ENCODE peak calls at places on chromosome 3, in eight cellular contexts. D is right lobe of liver, K is right atrium auricular region, C is tibial artery, R is Peyer's patch, L is keratinocyte, O is BE2C, Z is stomach. H is an unnamed sample. For H3K36me3, the result is how much of the 10 kb centered on the place peaks cover.

GRCh38 chr3:11784962-11785361 is 61.7 kb downstream of the TAMM41 start:
- DNase-seq in D (no peak), K (no peak), C (no peak), R (no peak), L (no peak), O (no peak), Z (no peak), H (no peak)

GRCh38 chr3:150177673-150178378 is 207.1 kb upstream of the PFN2 start:
- DNase-seq in D (no peak), K (no peak), C (no peak), R (no peak), L (no peak), O (no peak), Z (no peak), H (peak)

GRCh38 chr3:119279101-119279554 is 15.1 kb upstream of the ARHGAP31 start:
- DNase-seq in D (peak), K (no peak), C (peak), R (no peak), L (no peak), O (no peak), Z (peak), H (no peak)

GRCh38 chr3:55559651-55560423 is 72.7 kb upstream of the WNT5A start:
- DNase-seq in D (no peak), K (no peak), C (no peak), R (no peak), L (no peak), O (no peak), Z (no peak), H (no peak)

GRCh38 chr3:9951962-9952805 is at the start of gene PRRT3:
- DNase-seq in D (no peak), K (no peak), C (no peak), R (peak), L (no peak), O (peak), Z (peak), H (no peak)

GRCh38 chr3:124459678-124460077 is 270.6 kb upstream of the UMPS start:
- DNase-seq in D (no peak), K (no peak), C (no peak), R (no peak), L (no peak), O (no peak), Z (no peak), H (no peak)

GRCh38 chr3:126394179-126394976 is at the start of gene CFAP100:
- DNase-seq in D (no peak), K (no peak), C (peak), R (no peak), L (no peak), O (no peak), Z (peak), H (no peak)

GRCh38 chr3:77039606-77040553 is at the start of gene ROBO2:
- DNase-seq in D (peak), K (no peak), C (peak), R (no peak), L (no peak), O (peak), Z (no peak), H (no peak)

GRCh38 chr3:71784201-71784913 is 591 bp downstream of the PROK2 start:
- DNase-seq in D (no peak), K (no peak), C (no peak), R (no peak), L (no peak), O (no peak), Z (no peak), H (no peak)

GRCh38 chr3:71785594-71786472 is 885 bp upstream of the PROK2 start:
- DNase-seq in D (no peak), K (no peak), C (no peak), R (no peak), L (no peak), O (no peak), Z (no peak), H (no peak)

GRCh38 chr3:71787851-71788405 is 3.0 kb upstream of the PROK2 start:
- DNase-seq in D (no peak), K (no peak), C (no peak), R (no peak), L (no peak), O (no peak), Z (no peak), H (no peak)

GRCh38 chr3:71784914-71785593 is at the start of gene PROK2:
- DNase-seq in D (no peak), K (no peak), C (no peak), R (no peak), L (no peak), O (peak), Z (no peak), H (no peak)

DNA sequence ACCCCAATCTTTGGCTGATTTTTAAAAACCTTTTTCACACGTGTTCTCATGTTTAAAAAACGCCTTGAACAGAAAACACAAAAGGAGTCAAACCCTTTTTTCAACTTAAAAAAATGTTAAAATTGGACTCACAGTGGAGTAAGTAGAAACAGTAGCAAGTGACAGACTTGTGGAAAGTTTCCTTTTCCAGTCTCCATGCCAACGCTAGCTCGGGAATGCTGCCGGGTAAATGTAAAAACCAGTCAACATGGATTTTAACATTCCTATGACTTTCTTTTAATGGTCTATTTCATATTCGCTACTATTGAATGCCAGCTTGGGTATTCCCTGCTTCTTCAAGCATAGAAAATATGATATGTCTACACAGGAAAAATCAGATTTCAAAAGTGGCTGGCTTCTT is 1.6 kb upstream of the PROK2 start:
- DNase-seq in D (no peak), K (no peak), C (no peak), R (no peak), L (no peak), O (no peak), Z (no peak), H (no peak)
- H3K4me3 ChIP-seq in D (no peak), K (no peak), C (no peak), R (no peak), L (no peak), O (no peak), Z (no peak), H (no peak)

GRCh38 chr3:61452536-61452991 is 108.8 kb upstream of the PTPRG start:
- DNase-seq in D (no peak), K (no peak), C (no peak), R (no peak), L (peak), O (no peak), Z (no peak), H (peak)

GRCh38 chr3:61448378-61448777 is 113.0 kb upstream of the PTPRG start:
- DNase-seq in D (no peak), K (no peak), C (no peak), R (no peak), L (no peak), O (no peak), Z (no peak), H (no peak)

GRCh38 chr3:61445924-61446323 is 115.4 kb upstream of the PTPRG start:
- DNase-seq in D (no peak), K (no peak), C (no peak), R (no peak), L (no peak), O (no peak), Z (no peak), H (no peak)

GRCh38 chr3:61451841-61452240 is 109.5 kb upstream of the PTPRG start:
- DNase-seq in D (no peak), K (no peak), C (no peak), R (no peak), L (no peak), O (no peak), Z (no peak), H (no peak)

GRCh38 chr3:61449327-61450040 is 111.9 kb upstream of the PTPRG start:
- DNase-seq in D (no peak), K (no peak), C (no peak), R (no peak), L (no peak), O (no peak), Z (no peak), H (no peak)
- TF ChIP-seq CTCF in D (no peak), K (no peak), C (no peak), R (no peak), L (no peak), O (no peak), Z (no peak), H (no peak)

GRCh38 chr3:129365296-129365695 is 63.1 kb downstream of the EFCAB12 start:
- DNase-seq in D (no peak), K (no peak), C (no peak), R (no peak), L (no peak), O (no peak), Z (no peak), H (no peak)
- H3K36me3 ChIP-seq in D (under half), K (under half), C (under half), R (under half), L (under half), O (under half), Z (under half), H (under half)

GRCh38 chr3:160677459-160677901 is 520 bp downstream of the ARL14 start:
- DNase-seq in D (no peak), K (no peak), C (no peak), R (no peak), L (no peak), O (no peak), Z (no peak), H (no peak)

GRCh38 chr3:160673188-160673587 is 3.8 kb upstream of the ARL14 start:
- DNase-seq in D (no peak), K (no peak), C (no peak), R (no peak), L (no peak), O (no peak), Z (no peak), H (no peak)

GRCh38 chr3:160676547-160677303 is at the start of gene ARL14:
- DNase-seq in D (no peak), K (no peak), C (no peak), R (no peak), L (peak), O (no peak), Z (peak), H (no peak)

GRCh38 chr3:160675566-160676124 is 1.3 kb upstream of the ARL14 start:
- DNase-seq in D (no peak), K (no peak), C (no peak), R (no peak), L (no peak), O (no peak), Z (no peak), H (no peak)

GRCh38 chr3:160678447-160678846 is 1.5 kb downstream of the ARL14 start:
- DNase-seq in D (no peak), K (no peak), C (no peak), R (no peak), L (no peak), O (no peak), Z (no peak), H (no peak)
- H3K4me3 ChIP-seq in D (no peak), K (no peak), C (no peak), R (peak), L (no peak), O (no peak), Z (peak), H (no peak)

DNA sequence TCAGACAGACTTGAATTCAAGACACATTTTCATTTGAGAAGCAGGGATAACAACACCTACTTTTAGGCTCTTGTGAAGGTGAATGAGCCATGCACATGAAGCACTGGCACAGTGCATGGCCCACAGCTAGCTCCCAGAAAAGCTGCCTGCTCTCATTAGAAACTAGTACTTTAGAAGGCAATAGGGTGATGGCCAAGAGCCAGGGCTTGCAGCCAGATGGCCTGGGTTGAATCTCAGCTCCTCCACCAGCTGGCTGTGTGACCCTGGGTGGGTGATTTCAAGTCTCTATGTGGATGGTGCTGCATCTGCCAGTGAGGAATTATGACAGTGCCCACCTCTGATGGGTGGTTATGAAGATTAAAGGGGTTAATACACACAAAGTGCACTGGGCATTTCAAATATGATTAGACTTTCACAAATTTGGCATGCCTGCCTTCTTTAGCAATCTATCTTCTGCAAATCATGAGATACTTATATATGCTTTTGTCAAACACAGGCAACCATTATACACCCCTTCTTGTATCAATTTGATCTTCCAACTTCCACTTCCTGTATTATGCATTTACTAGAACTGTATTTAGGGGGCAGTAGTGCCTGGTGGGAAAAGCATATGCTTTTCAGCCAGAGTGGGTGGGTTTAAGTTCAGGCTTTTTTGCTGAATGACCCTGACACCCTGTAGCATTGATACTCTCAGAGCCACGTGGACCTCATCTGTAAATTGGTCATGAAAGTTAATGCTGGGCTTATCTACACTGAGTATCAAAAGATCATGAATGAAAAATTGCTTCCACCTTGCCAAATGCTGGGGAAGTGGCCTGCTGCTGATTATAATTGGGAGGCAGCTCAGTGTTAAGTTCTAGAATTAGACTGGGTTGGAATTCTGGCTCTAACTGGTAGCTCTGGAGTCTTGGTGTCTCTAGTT is 34.7 kb upstream of the RBP1 start:
- DNase-seq in D (peak), K (no peak), C (peak), R (no peak), L (no peak), O (peak), Z (peak), H (no peak)
- TF ChIP-seq CTCF in D (no peak), K (no peak), C (no peak), R (no peak), L (no peak), O (no peak), Z (no peak), H (no peak)

DNA sequence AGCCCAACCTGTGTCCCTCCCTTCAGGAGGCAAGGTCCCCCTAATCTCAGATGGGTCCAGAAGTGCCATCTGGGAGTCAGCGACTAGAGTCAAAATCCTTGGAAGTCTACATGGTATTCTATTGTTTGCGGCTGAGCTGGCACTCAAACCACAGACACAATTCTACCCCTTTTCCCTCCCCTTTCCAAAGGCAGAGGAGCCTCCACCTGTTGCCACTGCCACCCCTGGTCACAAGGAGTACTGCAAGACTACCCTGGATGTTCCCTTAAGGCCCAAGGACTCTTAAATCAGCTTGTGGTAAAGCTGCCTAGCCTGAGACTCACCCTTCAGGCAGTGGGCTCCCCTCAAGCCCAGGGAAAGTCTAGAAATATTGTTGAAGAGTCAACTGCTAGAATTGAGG is 4.3 kb upstream of the OR5H6 start:
- DNase-seq in D (no peak), K (no peak), C (no peak), R (no peak), L (no peak), O (peak), Z (no peak), H (no peak)
- H3K36me3 ChIP-seq in D (under half), K (under half), C (under half), R (under half), L (under half), O (under half), Z (under half), H (under half)

DNA sequence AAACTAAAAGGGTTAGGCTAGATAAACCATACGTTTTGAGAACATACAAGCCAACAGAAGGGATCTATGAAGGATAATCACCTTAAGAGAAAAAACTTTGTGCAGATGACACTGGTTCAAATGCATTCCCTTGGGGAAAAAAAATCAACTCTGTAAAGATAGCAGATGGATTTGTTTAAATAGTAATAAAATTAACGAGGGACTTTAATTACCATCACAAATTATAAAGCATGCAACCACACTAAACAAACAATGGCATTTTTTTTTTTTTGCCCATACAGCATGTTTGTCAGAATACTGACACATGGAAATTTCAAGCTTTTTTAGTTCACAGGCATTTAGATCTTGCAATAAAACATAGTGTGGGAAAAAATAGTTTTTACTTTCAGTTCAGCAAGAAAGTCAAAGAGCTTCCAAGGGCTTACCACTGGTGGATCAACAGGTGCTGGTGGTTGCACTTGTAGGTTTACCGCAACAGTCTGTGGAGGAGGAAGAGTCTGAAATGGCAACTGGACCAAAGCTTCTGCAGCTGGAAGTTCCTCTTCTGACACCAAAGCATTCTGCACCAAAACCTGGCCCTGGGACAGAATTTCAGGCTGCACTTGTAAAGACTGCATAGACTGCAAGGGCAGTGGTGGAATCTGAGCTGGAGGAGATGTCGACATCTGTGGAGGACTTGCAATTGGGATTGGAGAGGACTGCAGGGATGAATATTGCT is 53.1 kb downstream of the PHC3 start:
- DNase-seq in D (no peak), K (no peak), C (no peak), R (peak), L (no peak), O (no peak), Z (no peak), H (peak)
- H3K4me3 ChIP-seq in D (no peak), K (no peak), C (no peak), R (no peak), L (no peak), O (no peak), Z (no peak), H (no peak)

DNA sequence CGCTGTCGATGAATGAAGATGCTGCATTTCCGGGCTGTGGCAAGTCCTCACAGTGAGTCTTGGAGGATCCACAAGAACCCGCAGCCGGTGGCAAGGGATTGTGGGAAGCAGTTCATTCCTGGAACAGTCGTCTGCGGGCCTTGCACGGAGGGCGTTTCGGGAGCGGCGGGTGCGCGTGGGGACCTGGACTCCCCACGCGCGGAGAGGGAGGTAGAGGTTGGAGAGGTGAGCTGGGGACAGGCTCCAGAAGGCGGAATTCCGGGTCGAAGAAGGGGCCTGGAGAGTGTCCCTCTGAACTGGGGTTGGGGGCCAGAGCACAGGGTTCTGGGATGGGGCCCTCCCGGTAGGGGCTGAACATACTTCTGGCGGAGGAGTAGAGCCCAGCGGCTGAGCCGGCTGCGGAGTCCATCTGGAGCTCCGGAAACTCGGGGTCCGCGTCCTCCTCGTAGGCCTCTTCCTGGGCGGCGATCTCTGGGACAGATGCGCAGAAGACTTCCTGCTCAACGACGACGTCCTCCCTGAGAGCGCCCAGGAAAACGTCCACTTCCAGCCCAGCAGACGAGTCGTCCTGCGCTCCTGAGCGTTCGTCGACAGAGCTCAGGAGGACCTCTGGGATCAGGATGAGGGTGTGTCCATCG is 593 bp downstream of the PRR23A start:
- DNase-seq in D (no peak), K (no peak), C (no peak), R (no peak), L (no peak), O (no peak), Z (no peak), H (no peak)
- TF ChIP-seq CTCF in D (no peak), K (no peak), C (no peak), R (no peak), L (no peak), O (no peak), Z (no peak), H (no peak)

H was measured in BJ.